ENCODE peak calls at places on chromosomes 2 and 18, in five cellular contexts. W is transverse colon, P is WERI-Rb-1, L is fibroblast of mammary gland, E is PC-3. C is an unnamed sample.

GRCh38 chr2:170224692-170225091 is 46.7 kb downstream of the MYO3B start:
- DNase-seq in W (no peak), E (no peak), P (no peak), L (no peak), C (no peak)

GRCh38 chr2:137178955-137179377 is 413.6 kb downstream of the THSD7B start:
- DNase-seq in W (no peak), E (peak), P (no peak), L (peak), C (no peak)

GRCh38 chr2:233301248-233301647 is 6.4 kb upstream of the SAG start:
- DNase-seq in E (no peak), P (no peak), W (no peak), L (no peak), C (no peak)

GRCh38 chr2:6826081-6826913 is 39.4 kb downstream of the CMPK2 start:
- DNase-seq in W (peak), L (peak), E (peak), P (peak), C (no peak)

GRCh38 chr2:240425236-240425615 is 10.2 kb upstream of the GPC1 start:
- DNase-seq in W (no peak), P (no peak), E (no peak), L (no peak), C (no peak)

GRCh38 chr2:38428940-38429339 is 51.9 kb upstream of the ATL2 start:
- DNase-seq in W (no peak), E (no peak), P (no peak), L (peak), C (no peak)

GRCh38 chr2:186255823-186256222 is 230.2 kb upstream of the ZC3H15 start:
- DNase-seq in E (no peak), P (no peak), L (no peak), W (no peak), C (no peak)

GRCh38 chr18:21052385-21052784 is 59.2 kb downstream of the ROCK1 start:
- DNase-seq in W (no peak), P (no peak), E (no peak), L (no peak), C (no peak)

GRCh38 chr2:12762976-12763375 is 46.2 kb downstream of the TRIB2 start:
- DNase-seq in E (no peak), L (peak), W (no peak), P (no peak), C (no peak)

GRCh38 chr2:204748286-204748685 is 203.0 kb downstream of the PARD3B start:
- DNase-seq in P (no peak), E (no peak), W (no peak), L (no peak), C (no peak)

GRCh38 chr2:72824224-72824842 is 1.5 kb downstream of the EXOC6B start:
- DNase-seq in L (peak), W (no peak), E (peak), P (no peak), C (no peak)

GRCh38 chr2:121471571-121472464 is 58.9 kb upstream of the RNU4ATAC start:
- DNase-seq in W (no peak), E (no peak), P (no peak), L (peak), C (no peak)

GRCh38 chr2:63034575-63034974 is 16.1 kb upstream of the OTX1 start:
- DNase-seq in P (no peak), E (no peak), W (no peak), L (no peak), C (no peak)

GRCh38 chr2:177058747-177059146 is 153.8 kb upstream of the HNRNPA3 start:
- DNase-seq in W (no peak), L (no peak), P (no peak), E (no peak), C (no peak)

GRCh38 chr2:138035597-138036217 is 71.4 kb downstream of the HNMT start:
- DNase-seq in E (no peak), P (no peak), W (no peak), L (peak), C (no peak)

DNA sequence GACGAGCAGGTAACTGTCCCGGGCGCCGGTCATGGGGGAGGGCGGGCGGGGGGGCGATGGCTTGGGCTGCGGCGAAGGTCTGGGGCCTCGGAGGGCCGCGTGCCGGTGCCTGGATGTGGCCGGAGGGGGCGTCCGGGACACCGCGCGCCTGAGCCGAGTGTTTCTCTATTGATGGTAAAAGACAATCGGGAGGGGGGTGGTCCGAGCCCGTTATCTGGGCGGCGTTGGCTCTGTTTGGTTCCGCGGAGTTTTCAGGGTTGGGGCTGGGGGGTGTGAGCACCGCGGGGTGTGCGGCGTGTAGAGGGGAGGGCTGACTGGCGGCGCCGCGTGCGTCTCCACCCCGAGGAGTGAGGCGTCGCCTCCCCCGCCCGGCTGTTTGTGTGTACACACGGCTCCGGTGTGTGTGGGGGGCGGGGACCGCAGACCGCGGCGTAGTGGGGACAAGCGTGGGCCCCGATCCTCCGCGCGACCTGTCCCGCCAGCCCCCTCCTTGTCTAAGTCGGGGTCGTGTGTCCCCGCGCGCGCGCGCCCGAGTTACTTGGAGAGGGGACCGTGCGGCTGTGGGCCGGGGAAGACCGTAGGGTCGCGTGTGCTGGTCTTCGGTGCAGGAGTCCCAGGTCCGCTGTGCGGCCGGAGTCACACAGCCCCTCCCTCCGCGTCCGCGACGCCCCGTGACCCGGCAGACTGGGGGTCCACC is 1.6 kb downstream of the CTIF start:
- DNase-seq in P (peak), E (peak), W (peak), L (peak), C (peak)
- TF ChIP-seq CTCF in P (peak), E (no peak), W (no peak), L (no peak), C (peak)

DNA sequence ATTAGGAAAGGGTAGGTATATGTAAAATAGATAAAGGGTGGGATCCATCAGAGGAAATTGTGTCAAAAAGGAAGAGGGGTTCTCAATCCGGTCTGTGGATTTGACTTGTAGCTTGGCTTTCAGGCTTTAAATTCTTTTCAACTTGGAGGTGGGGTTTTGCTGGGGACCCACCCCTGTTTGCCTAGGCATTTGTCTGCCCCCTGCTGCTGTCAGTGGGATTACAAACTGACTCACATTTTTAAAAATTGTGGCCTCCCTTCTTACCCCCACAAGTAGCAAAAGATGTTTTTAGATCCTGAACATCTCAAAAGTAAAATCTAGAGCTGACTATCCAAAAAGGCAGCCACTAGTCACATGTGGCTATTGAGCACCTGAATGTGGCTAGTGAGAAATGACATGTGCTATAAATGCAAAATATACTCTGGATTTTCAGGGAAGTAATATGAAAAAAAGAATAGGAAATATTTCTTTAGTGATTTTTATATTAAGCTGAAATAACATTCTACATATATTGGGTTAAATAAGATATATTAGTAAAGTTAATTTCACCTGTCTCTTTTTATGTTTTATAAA is 178.9 kb downstream of the GFPT1 start:
- DNase-seq in W (no peak), E (peak), P (no peak), L (peak), C (no peak)
- TF ChIP-seq CTCF in W (no peak), E (peak), P (peak), L (peak), C (peak)

GRCh38 chr2:152475982-152476381 is 141.0 kb downstream of the FMNL2 start:
- DNase-seq in W (no peak), E (peak), P (no peak), L (no peak), C (no peak)
- TF ChIP-seq CTCF in W (no peak), E (no peak), P (no peak), L (no peak), C (no peak)

DNA sequence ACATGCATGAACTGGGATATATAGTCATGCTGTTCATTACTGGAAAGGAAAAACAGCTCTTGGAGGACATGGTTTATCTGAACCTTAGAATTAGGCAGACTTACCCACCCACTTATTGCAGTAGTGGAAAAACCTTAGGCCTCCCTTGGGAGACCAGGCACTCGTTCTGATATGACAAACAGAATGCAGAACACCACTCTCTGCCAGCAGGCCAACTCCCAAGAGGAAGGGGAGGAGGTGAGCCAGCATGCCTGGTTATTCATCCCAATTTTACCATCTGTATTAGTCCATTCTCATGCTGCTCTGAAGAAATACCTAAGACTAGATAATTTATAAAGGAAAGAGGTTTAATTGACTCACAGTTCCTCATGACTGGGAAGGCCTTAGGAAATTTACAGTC is 17.5 kb downstream of the C18orf63 start:
- DNase-seq in P (no peak), W (no peak), E (no peak), L (peak), C (no peak)
- TF ChIP-seq CTCF in P (no peak), W (no peak), E (no peak), L (no peak), C (no peak)

GRCh38 chr2:98518106-98518505 is 73.4 kb downstream of the INPP4A start:
- DNase-seq in W (peak), P (peak), L (peak), E (peak), C (peak)
- TF ChIP-seq CTCF in W (no peak), P (peak), L (peak), E (peak), C (peak)

GRCh38 chr18:78984941-78985784 is 5.5 kb downstream of the SALL3 start:
- DNase-seq in P (peak), W (no peak), E (peak), L (peak), C (no peak)

GRCh38 chr18:78983530-78983929 is 3.9 kb downstream of the SALL3 start:
- DNase-seq in L (no peak), P (no peak), E (no peak), W (no peak), C (no peak)

GRCh38 chr18:78981652-78981955 is 2.0 kb downstream of the SALL3 start:
- DNase-seq in E (no peak), L (no peak), W (no peak), P (no peak), C (no peak)

GRCh38 chr18:78982186-78982585 is 2.6 kb downstream of the SALL3 start:
- DNase-seq in E (no peak), L (no peak), W (no peak), P (no peak), C (no peak)

DNA sequence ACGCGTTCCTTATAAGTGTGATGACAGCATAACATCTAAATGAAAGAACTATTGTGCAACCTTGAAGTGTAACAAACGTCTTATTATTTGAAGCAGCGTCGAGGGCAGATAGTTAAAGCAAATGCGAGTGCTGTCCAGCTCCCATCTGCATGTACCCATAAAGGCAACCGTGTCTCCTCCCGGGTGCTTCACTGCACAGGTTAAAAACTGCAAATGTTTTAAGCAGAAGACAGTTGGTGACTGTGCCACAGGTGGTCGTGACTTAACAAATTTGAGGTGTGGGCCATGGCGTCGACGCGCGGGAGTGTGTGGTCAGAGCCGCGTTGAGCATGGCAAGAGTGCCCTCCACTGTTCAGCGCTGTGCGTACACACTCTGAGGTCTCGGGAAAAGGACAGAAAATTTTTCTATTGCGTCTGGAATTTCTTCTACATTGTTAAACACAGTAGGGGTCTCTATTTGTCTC is 6.4 kb downstream of the SALL3 start:
- DNase-seq in W (no peak), L (peak), E (peak), P (peak), C (no peak)
- TF ChIP-seq CTCF in W (peak), L (peak), E (peak), P (peak), C (peak)

GRCh38 chr2:219436491-219436890 is 1.8 kb downstream of the SPEG start:
- DNase-seq in E (no peak), W (no peak), P (no peak), L (no peak), C (no peak)

GRCh38 chr2:219434468-219434717 is 250 bp upstream of the SPEG start:
- DNase-seq in W (no peak), P (no peak), L (no peak), E (no peak), C (no peak)

GRCh38 chr2:219435701-219436100 is 1.1 kb downstream of the SPEG start:
- DNase-seq in P (no peak), L (no peak), E (no peak), W (no peak), C (no peak)

GRCh38 chr2:219434718-219435525 is at the start of gene SPEG:
- DNase-seq in E (no peak), W (no peak), L (no peak), P (no peak), C (peak)

DNA sequence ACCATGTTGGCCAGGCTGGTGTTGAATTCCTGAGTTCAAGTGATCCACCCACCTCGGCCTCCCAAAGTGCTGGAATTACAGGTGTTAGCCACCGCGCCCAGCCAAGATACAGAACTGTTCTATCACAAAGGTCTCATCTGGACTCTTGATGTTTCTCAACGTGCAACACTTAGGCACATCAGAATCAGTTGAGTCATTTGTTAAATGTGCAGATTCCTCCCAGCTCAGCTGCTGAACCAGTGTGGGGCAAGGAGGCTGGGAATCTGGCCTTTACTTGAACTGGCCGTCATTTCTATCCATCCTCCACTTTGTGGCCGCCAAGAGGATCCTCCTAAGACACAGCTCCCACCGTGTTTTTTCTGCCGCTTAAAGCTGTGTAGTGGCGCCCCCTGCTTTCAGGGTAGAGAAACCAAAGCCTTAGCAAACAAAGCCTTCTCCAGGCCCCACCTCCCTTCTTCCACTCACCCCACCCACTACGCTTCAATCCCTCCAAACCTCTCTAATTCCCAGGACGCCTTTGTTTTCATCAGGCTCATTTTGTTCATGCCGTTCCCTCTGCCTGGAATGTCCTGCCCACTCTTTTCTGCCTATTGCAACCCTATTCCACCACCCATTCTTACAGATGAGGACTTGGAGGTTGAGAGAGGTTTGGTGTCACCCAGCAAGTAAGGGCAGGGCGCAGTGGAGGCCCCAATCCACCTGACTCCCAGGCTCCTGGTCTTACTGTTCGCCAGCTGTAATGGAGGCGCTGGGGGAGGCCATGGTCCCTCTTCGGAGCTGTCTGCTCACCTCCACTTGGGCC is 776 bp upstream of the SPEG start:
- DNase-seq in P (peak), L (peak), E (peak), W (peak), C (no peak)
- TF ChIP-seq CTCF in P (peak), L (peak), E (peak), W (peak), C (peak)

DNA sequence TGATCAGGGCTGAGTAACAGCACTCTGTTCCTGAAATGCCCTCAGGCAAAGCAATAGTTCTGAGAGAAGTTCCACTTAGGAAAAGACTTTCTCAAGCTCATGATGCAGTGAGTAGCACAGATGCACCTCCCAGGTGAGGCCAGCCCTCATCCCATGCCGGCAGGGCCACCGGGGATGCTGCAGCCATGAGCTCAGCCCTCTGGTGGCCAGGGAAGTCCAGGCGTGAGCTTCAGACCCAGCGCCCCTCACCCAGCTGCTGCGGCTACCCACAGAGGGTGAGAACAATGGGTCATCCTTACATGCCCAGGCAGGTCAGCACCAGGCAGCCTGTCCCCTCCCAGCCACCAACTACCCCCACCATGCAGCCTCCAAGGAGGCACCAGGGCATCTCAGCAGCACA is 50.7 kb downstream of the TTC32 start:
- DNase-seq in P (no peak), E (peak), W (no peak), L (no peak), C (peak)
- TF ChIP-seq CTCF in P (peak), E (peak), W (no peak), L (peak), C (peak)

DNA sequence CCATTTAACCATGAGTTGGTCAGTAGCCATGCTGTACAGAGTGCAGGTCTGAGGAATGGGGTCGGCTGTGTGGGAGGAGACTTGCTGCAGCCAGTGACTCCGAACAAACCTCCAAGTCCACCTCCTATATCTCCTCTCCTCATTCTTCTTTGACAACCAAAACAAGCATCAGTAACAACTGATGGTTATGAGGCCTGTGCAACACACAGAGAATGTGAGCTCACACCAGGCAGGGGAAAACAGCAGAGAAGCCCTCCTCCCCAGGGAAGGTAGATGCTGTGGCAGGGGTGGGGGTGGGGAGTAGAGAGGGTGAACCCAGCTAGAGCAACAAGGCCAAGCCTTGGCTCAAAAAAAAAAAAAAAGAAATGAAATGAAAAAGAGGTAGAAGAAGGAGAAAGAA is 12.3 kb upstream of the CNGA3 start:
- DNase-seq in E (no peak), P (no peak), W (no peak), L (peak), C (no peak)
- TF ChIP-seq CTCF in E (no peak), P (no peak), W (no peak), L (no peak), C (no peak)

DNA sequence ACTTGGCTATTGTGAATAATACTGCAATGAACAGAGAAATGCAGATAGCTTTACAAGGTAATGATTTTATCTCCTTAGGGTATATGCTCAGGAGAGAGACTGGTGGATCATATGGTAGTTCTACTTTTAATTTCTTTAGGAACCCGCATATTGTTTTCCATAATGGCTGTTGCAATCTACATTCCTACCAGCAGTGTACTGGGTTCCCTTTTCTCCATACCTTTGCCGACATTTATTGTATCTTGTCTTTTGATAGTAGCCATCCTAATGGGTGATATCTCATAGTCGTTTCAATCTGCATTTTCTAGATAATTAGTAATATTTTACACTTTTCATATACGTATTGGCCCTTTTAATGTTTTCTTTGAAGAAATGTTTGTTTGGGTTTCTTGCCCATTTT is 702.9 kb upstream of the ACVR2A start:
- DNase-seq in E (no peak), W (no peak), P (no peak), L (no peak), C (no peak)
- TF ChIP-seq CTCF in E (no peak), W (no peak), P (no peak), L (peak), C (peak)

C was measured in type B pancreatic cell.